ENCODE peak calls at places on chromosomes 1 and 21, in seven cellular contexts. One of them, this sample, is unnamed.

GRCh38 chr1:192489748-192490147 is 85.8 kb upstream of the RGS1 start:
- DNase-seq in BE2C: peak
- DNase-seq in progenitor cell of endocrine pancreas: no peak
- DNase-seq in lower lobe of right lung: peak
- DNase-seq in GM12878: no peak
- DNase-seq in endothelial cell: peak
- DNase-seq in Calu3: peak
- DNase-seq in this sample: peak

GRCh38 chr21:31198575-31198974 is 145.5 kb downstream of the TIAM1 start:
- DNase-seq in GM12878: no peak
- DNase-seq in Calu3: peak
- DNase-seq in endothelial cell: no peak
- DNase-seq in BE2C: no peak
- DNase-seq in lower lobe of right lung: no peak
- DNase-seq in progenitor cell of endocrine pancreas: no peak
- DNase-seq in this sample: peak

GRCh38 chr1:212108981-212109380 is 73.4 kb downstream of the DTL start:
- DNase-seq in progenitor cell of endocrine pancreas: no peak
- DNase-seq in Calu3: no peak
- DNase-seq in GM12878: no peak
- DNase-seq in lower lobe of right lung: no peak
- DNase-seq in BE2C: no peak
- DNase-seq in endothelial cell: no peak
- DNase-seq in this sample: no peak

GRCh38 chr1:167059729-167060107 is 30.5 kb downstream of the GPA33 start:
- DNase-seq in GM12878: no peak
- DNase-seq in progenitor cell of endocrine pancreas: no peak
- DNase-seq in endothelial cell: no peak
- DNase-seq in lower lobe of right lung: no peak
- DNase-seq in BE2C: no peak
- DNase-seq in Calu3: no peak
- DNase-seq in this sample: no peak

GRCh38 chr1:147171399-147172167 is 687 bp downstream of the PRKAB2 start:
- DNase-seq in GM12878: no peak
- DNase-seq in BE2C: no peak
- DNase-seq in endothelial cell: no peak
- DNase-seq in Calu3: no peak
- DNase-seq in lower lobe of right lung: no peak
- DNase-seq in progenitor cell of endocrine pancreas: no peak
- DNase-seq in this sample: peak

GRCh38 chr1:5481889-5482288 is 510.3 kb downstream of the NPHP4 start:
- DNase-seq in endothelial cell: peak
- DNase-seq in GM12878: no peak
- DNase-seq in BE2C: no peak
- DNase-seq in lower lobe of right lung: no peak
- DNase-seq in progenitor cell of endocrine pancreas: peak
- DNase-seq in Calu3: no peak
- DNase-seq in this sample: no peak

GRCh38 chr1:205316179-205316578 is 5.4 kb downstream of the NUAK2 start:
- DNase-seq in BE2C: no peak
- DNase-seq in endothelial cell: no peak
- DNase-seq in Calu3: no peak
- DNase-seq in GM12878: no peak
- DNase-seq in progenitor cell of endocrine pancreas: no peak
- DNase-seq in lower lobe of right lung: no peak
- DNase-seq in this sample: no peak

GRCh38 chr1:88910401-88910800 is 19.0 kb upstream of the GTF2B start:
- DNase-seq in BE2C: no peak
- DNase-seq in progenitor cell of endocrine pancreas: no peak
- DNase-seq in Calu3: no peak
- DNase-seq in GM12878: no peak
- DNase-seq in lower lobe of right lung: no peak
- DNase-seq in endothelial cell: no peak
- DNase-seq in this sample: peak

GRCh38 chr1:94247146-94248094 is 10.0 kb upstream of the ARHGAP29 start:
- DNase-seq in Calu3: peak
- DNase-seq in GM12878: no peak
- DNase-seq in endothelial cell: peak
- DNase-seq in progenitor cell of endocrine pancreas: peak
- DNase-seq in BE2C: peak
- DNase-seq in lower lobe of right lung: peak
- DNase-seq in this sample: no peak

GRCh38 chr1:52967666-52968065 is 40.6 kb downstream of the SCP2 start:
- DNase-seq in endothelial cell: no peak
- DNase-seq in progenitor cell of endocrine pancreas: no peak
- DNase-seq in lower lobe of right lung: no peak
- DNase-seq in Calu3: no peak
- DNase-seq in GM12878: no peak
- DNase-seq in BE2C: no peak
- DNase-seq in this sample: peak

GRCh38 chr1:156868341-156868740 is 7.7 kb downstream of the NTRK1 start:
- DNase-seq in BE2C: no peak
- DNase-seq in Calu3: no peak
- DNase-seq in endothelial cell: no peak
- DNase-seq in GM12878: no peak
- DNase-seq in progenitor cell of endocrine pancreas: no peak
- DNase-seq in lower lobe of right lung: no peak
- DNase-seq in this sample: no peak

GRCh38 chr1:59204001-59204400 is 92.9 kb upstream of the FGGY start:
- DNase-seq in progenitor cell of endocrine pancreas: no peak
- DNase-seq in BE2C: no peak
- DNase-seq in lower lobe of right lung: peak
- DNase-seq in Calu3: peak
- DNase-seq in endothelial cell: peak
- DNase-seq in GM12878: no peak
- DNase-seq in this sample: no peak

GRCh38 chr1:84996846-84997666 is at the start of gene MCOLN2:
- DNase-seq in GM12878: no peak
- DNase-seq in lower lobe of right lung: peak
- DNase-seq in endothelial cell: peak
- DNase-seq in progenitor cell of endocrine pancreas: peak
- DNase-seq in BE2C: peak
- DNase-seq in Calu3: peak
- DNase-seq in this sample: peak
- TF ChIP-seq CTCF in GM12878: no peak
- TF ChIP-seq CTCF in lower lobe of right lung: no peak
- TF ChIP-seq CTCF in endothelial cell: no peak
- TF ChIP-seq CTCF in progenitor cell of endocrine pancreas: peak
- TF ChIP-seq CTCF in BE2C: no peak
- TF ChIP-seq CTCF in Calu3: no peak
- TF ChIP-seq CTCF in this sample: no peak

GRCh38 chr21:42973309-42973990 is 912 bp upstream of the PKNOX1 start:
- DNase-seq in BE2C: no peak
- DNase-seq in endothelial cell: no peak
- DNase-seq in progenitor cell of endocrine pancreas: no peak
- DNase-seq in lower lobe of right lung: peak
- DNase-seq in Calu3: no peak
- DNase-seq in GM12878: no peak
- DNase-seq in this sample: no peak
- TF ChIP-seq CTCF in BE2C: no peak
- TF ChIP-seq CTCF in endothelial cell: no peak
- TF ChIP-seq CTCF in progenitor cell of endocrine pancreas: no peak
- TF ChIP-seq CTCF in lower lobe of right lung: no peak
- TF ChIP-seq CTCF in Calu3: no peak
- TF ChIP-seq CTCF in GM12878: no peak
- TF ChIP-seq CTCF in this sample: no peak

DNA sequence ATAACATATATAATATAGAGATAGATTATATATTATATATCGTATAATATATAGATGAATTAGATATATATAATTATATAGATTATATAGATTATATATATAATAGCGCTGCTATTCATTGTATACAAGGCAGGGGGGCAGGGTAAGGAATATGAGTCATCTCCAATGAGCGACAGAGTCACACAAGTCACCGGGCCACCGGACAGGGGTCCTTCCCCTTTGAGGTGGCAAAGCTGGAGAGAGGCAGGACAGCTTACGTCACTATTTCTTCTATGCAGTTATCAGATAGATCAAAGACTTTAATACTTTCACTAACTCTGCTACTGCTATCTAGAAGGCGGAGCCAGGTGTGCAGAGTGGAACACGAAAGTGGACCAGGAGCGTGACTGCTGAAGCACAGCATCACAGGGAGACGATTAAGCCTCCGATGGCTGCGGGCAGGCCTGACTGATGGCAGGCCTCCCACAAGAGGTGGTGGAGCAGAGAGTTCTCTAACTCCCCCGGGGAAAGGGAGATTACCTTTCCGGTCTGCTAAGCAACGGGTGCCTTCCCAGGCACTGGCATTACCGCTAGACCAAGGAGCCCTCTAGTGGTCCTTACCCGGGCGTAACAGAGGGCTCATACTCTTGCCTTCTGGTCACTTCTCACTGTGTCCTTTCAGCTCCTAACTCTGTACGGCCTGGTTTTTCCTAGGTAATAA is 2154.7 kb downstream of the MRPL39 start:
- DNase-seq in lower lobe of right lung: no peak
- DNase-seq in progenitor cell of endocrine pancreas: peak
- DNase-seq in GM12878: no peak
- DNase-seq in endothelial cell: peak
- DNase-seq in Calu3: no peak
- DNase-seq in BE2C: peak
- DNase-seq in this sample: no peak
- TF ChIP-seq CTCF in lower lobe of right lung: no peak
- TF ChIP-seq CTCF in progenitor cell of endocrine pancreas: peak
- TF ChIP-seq CTCF in GM12878: peak
- TF ChIP-seq CTCF in endothelial cell: no peak
- TF ChIP-seq CTCF in Calu3: no peak
- TF ChIP-seq CTCF in BE2C: peak
- TF ChIP-seq CTCF in this sample: no peak

GRCh38 chr1:38046333-38046883 is at the start of gene POU3F1:
- DNase-seq in endothelial cell: no peak
- DNase-seq in Calu3: no peak
- DNase-seq in lower lobe of right lung: no peak
- DNase-seq in progenitor cell of endocrine pancreas: no peak
- DNase-seq in GM12878: no peak
- DNase-seq in BE2C: no peak
- DNase-seq in this sample: no peak

GRCh38 chr1:38047603-38048146 is 1.1 kb upstream of the POU3F1 start:
- DNase-seq in Calu3: no peak
- DNase-seq in BE2C: no peak
- DNase-seq in GM12878: no peak
- DNase-seq in lower lobe of right lung: no peak
- DNase-seq in progenitor cell of endocrine pancreas: peak
- DNase-seq in endothelial cell: peak
- DNase-seq in this sample: peak

GRCh38 chr1:38044224-38045215 is 2.1 kb downstream of the POU3F1 start:
- DNase-seq in BE2C: no peak
- DNase-seq in Calu3: no peak
- DNase-seq in lower lobe of right lung: no peak
- DNase-seq in endothelial cell: no peak
- DNase-seq in progenitor cell of endocrine pancreas: no peak
- DNase-seq in GM12878: no peak
- DNase-seq in this sample: no peak

GRCh38 chr1:38045431-38046332 is 911 bp downstream of the POU3F1 start:
- DNase-seq in BE2C: no peak
- DNase-seq in lower lobe of right lung: peak
- DNase-seq in endothelial cell: no peak
- DNase-seq in progenitor cell of endocrine pancreas: no peak
- DNase-seq in GM12878: no peak
- DNase-seq in Calu3: no peak
- DNase-seq in this sample: no peak

DNA sequence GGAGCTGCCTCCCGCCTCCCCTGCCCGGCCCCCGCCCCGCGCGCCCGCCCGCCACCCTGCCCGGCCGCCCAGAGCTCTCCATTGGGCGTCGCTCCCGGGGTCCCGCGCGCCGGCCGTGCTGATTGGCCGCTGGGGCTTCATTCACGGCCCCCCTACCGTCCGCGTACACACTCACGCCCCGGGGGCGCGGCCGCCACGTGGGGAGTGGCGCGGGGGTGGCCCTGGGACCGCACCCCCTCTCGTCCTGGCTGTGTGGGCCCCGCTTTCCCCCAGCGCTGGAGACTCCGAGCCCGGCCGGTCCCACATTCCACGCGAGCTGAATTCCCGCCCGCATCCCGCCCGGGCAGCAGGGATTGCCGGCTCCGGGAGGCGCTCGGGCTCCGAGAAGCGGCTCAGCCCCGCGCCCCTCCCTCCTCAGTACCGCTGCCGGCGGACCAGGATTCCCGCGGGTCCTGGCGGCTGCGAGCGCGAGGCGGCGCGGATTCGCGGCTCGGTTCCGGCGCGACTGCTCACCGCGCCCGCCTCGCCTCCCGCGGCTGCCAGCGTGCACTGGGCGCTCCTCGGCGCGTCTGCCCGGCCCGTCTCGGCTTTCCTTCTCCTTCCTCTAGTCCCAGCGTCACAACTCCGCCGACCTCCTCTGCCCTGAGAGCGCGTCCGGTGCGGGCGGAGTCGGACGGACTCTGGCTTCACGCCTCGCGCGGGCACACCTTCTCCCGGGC is 450 bp upstream of the POU3F1 start:
- DNase-seq in Calu3: peak
- DNase-seq in endothelial cell: peak
- DNase-seq in lower lobe of right lung: peak
- DNase-seq in GM12878: no peak
- DNase-seq in progenitor cell of endocrine pancreas: peak
- DNase-seq in BE2C: peak
- DNase-seq in this sample: peak
- TF ChIP-seq CTCF in Calu3: no peak
- TF ChIP-seq CTCF in endothelial cell: no peak
- TF ChIP-seq CTCF in lower lobe of right lung: no peak
- TF ChIP-seq CTCF in GM12878: no peak
- TF ChIP-seq CTCF in progenitor cell of endocrine pancreas: no peak
- TF ChIP-seq CTCF in BE2C: no peak
- TF ChIP-seq CTCF in this sample: no peak

GRCh38 chr1:109704173-109704572 is 7.9 kb upstream of the GSTM5 start:
- DNase-seq in lower lobe of right lung: no peak
- DNase-seq in GM12878: no peak
- DNase-seq in endothelial cell: no peak
- DNase-seq in progenitor cell of endocrine pancreas: no peak
- DNase-seq in Calu3: no peak
- DNase-seq in BE2C: no peak
- DNase-seq in this sample: no peak
- TF ChIP-seq CTCF in lower lobe of right lung: no peak
- TF ChIP-seq CTCF in GM12878: no peak
- TF ChIP-seq CTCF in endothelial cell: no peak
- TF ChIP-seq CTCF in progenitor cell of endocrine pancreas: no peak
- TF ChIP-seq CTCF in Calu3: no peak
- TF ChIP-seq CTCF in BE2C: peak
- TF ChIP-seq CTCF in this sample: no peak

This sample was measured in bronchial epithelial cell.